ENCODE peak calls at places on chromosomes 7 and 10, in seven cellular contexts. One of them, this sample, is unnamed.

GRCh38 chr7:99762680-99763327 is 21.2 kb downstream of the CYP3A4 start:
- DNase-seq in IMR-90: peak; percentile 70
- DNase-seq in GM12878: no peak
- DNase-seq in H1: no peak
- DNase-seq in K562: peak; percentile 31
- DNase-seq in HepG2: no peak
- DNase-seq in A549: no peak
- DNase-seq in this sample: no peak

GRCh38 chr10:77618117-77618516 is 19.5 kb downstream of the KCNMA1 start:
- DNase-seq in GM12878: no peak
- DNase-seq in IMR-90: peak; percentile 42
- DNase-seq in K562: no peak
- DNase-seq in A549: no peak
- DNase-seq in HepG2: no peak
- DNase-seq in H1: no peak
- DNase-seq in this sample: no peak

GRCh38 chr10:12375076-12375504 is 25.7 kb downstream of the CAMK1D start:
- DNase-seq in IMR-90: peak; percentile 38
- DNase-seq in HepG2: no peak
- DNase-seq in GM12878: no peak
- DNase-seq in H1: no peak
- DNase-seq in A549: no peak
- DNase-seq in K562: no peak
- DNase-seq in this sample: no peak

GRCh38 chr10:108574233-108574632 is 1349.1 kb downstream of the XPNPEP1 start:
- DNase-seq in H1: no peak
- DNase-seq in IMR-90: no peak
- DNase-seq in HepG2: no peak
- DNase-seq in A549: no peak
- DNase-seq in K562: no peak
- DNase-seq in GM12878: no peak
- DNase-seq in this sample: no peak

GRCh38 chr7:131511774-131512535 is 44.5 kb downstream of the PODXL start:
- DNase-seq in H1: no peak
- DNase-seq in A549: no peak
- DNase-seq in GM12878: no peak
- DNase-seq in HepG2: no peak
- DNase-seq in IMR-90: no peak
- DNase-seq in K562: no peak
- DNase-seq in this sample: no peak

GRCh38 chr7:55432937-55433784 is 68.0 kb downstream of the LANCL2 start:
- DNase-seq in HepG2: peak; percentile 50
- DNase-seq in GM12878: no peak
- DNase-seq in K562: no peak
- DNase-seq in IMR-90: peak; percentile 59
- DNase-seq in A549: peak; percentile 62
- DNase-seq in H1: no peak
- DNase-seq in this sample: peak; percentile 40

GRCh38 chr7:73830872-73831655 is at the start of gene CLDN4:
- DNase-seq in K562: no peak
- DNase-seq in A549: no peak
- DNase-seq in IMR-90: no peak
- DNase-seq in H1: no peak
- DNase-seq in GM12878: no peak
- DNase-seq in HepG2: peak; percentile 83
- DNase-seq in this sample: peak; percentile 93

GRCh38 chr10:48210391-48210790 is 64.1 kb downstream of the FRMPD2 start:
- DNase-seq in GM12878: no peak
- DNase-seq in HepG2: no peak
- DNase-seq in K562: no peak
- DNase-seq in A549: no peak
- DNase-seq in H1: no peak
- DNase-seq in IMR-90: no peak
- DNase-seq in this sample: no peak

GRCh38 chr7:132275811-132276210 is 300.5 kb downstream of the PLXNA4 start:
- DNase-seq in A549: no peak
- DNase-seq in HepG2: no peak
- DNase-seq in H1: no peak
- DNase-seq in GM12878: no peak
- DNase-seq in IMR-90: no peak
- DNase-seq in K562: no peak
- DNase-seq in this sample: no peak

GRCh38 chr7:48388922-48389321 is 217.7 kb downstream of the ABCA13 start:
- DNase-seq in IMR-90: no peak
- DNase-seq in H1: no peak
- DNase-seq in GM12878: no peak
- DNase-seq in K562: no peak
- DNase-seq in HepG2: no peak
- DNase-seq in A549: no peak
- DNase-seq in this sample: no peak

GRCh38 chr7:90180011-90180585 is 25.8 kb downstream of the STEAP1 start:
- DNase-seq in HepG2: peak; percentile 35
- DNase-seq in GM12878: peak; percentile 37
- DNase-seq in IMR-90: peak; percentile 16
- DNase-seq in K562: no peak
- DNase-seq in H1: no peak
- DNase-seq in A549: peak; percentile 75
- DNase-seq in this sample: peak; percentile 66
- TF ChIP-seq CEBPB in HepG2: no peak
- TF ChIP-seq CEBPB in GM12878: no peak
- TF ChIP-seq CEBPB in IMR-90: no peak
- TF ChIP-seq CEBPB in K562: no peak
- TF ChIP-seq CEBPB in H1: peak; percentile 29
- TF ChIP-seq CEBPB in A549: peak; percentile 64
- TF ChIP-seq CEBPB in this sample: peak; percentile 87

DNA sequence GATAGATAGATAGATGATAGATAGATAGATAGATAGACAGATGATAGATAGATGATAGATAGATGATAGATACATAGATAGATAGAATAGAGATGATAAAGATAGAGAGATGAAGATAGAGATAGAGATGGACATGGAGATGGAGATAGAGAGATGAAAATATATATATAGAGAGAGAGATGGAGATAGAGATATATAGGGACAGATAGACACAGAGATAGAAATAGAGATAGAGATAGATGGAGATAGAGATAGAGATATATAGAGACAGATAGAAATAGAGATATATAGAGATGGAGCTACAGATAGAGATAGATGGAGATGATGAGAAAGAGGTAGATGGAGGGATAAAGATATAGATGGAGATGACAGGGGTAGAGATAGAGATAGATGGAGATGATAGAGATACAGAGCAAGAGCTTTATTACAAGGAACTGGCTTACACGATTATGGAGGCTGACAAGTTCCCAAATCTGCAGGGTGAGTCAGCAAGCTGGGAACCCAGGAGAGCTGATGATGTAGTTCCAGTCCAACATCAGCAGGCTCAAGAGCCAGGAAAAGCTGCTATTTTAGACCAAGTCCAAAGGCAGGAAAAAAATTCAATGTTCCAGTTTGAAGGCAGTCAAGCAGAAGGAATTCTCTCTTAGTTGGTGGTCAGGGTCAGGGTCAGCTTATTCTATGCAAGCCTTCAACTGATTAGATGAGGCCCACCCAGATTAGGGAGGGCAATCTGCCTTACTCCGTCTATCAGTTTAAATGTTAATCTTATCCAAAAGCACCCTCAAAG is 37.1 kb downstream of the CAV1 start:
- DNase-seq in GM12878: no peak
- DNase-seq in A549: no peak
- DNase-seq in H1: no peak
- DNase-seq in K562: no peak
- DNase-seq in HepG2: no peak
- DNase-seq in IMR-90: peak; percentile 58
- DNase-seq in this sample: no peak
- TF ChIP-seq CEBPB in GM12878: no peak
- TF ChIP-seq CEBPB in A549: no peak
- TF ChIP-seq CEBPB in H1: no peak
- TF ChIP-seq CEBPB in K562: no peak
- TF ChIP-seq CEBPB in HepG2: no peak
- TF ChIP-seq CEBPB in IMR-90: no peak
- TF ChIP-seq CEBPB in this sample: no peak

GRCh38 chr7:66927348-66927948 is 6.4 kb downstream of the TMEM248 start:
- DNase-seq in IMR-90: no peak
- DNase-seq in HepG2: peak; percentile 29
- DNase-seq in H1: no peak
- DNase-seq in A549: no peak
- DNase-seq in GM12878: no peak
- DNase-seq in K562: no peak
- DNase-seq in this sample: no peak

GRCh38 chr7:66928388-66928787 is 7.4 kb downstream of the TMEM248 start:
- DNase-seq in K562: no peak
- DNase-seq in IMR-90: no peak
- DNase-seq in GM12878: no peak
- DNase-seq in H1: no peak
- DNase-seq in A549: no peak
- DNase-seq in HepG2: no peak
- DNase-seq in this sample: no peak

GRCh38 chr7:66929935-66930334 is 8.9 kb downstream of the TMEM248 start:
- DNase-seq in H1: no peak
- DNase-seq in IMR-90: no peak
- DNase-seq in HepG2: no peak
- DNase-seq in GM12878: no peak
- DNase-seq in K562: no peak
- DNase-seq in A549: no peak
- DNase-seq in this sample: no peak

GRCh38 chr7:66929170-66929569 is 8.1 kb downstream of the TMEM248 start:
- DNase-seq in HepG2: no peak
- DNase-seq in A549: no peak
- DNase-seq in IMR-90: no peak
- DNase-seq in H1: no peak
- DNase-seq in K562: no peak
- DNase-seq in GM12878: no peak
- DNase-seq in this sample: no peak

DNA sequence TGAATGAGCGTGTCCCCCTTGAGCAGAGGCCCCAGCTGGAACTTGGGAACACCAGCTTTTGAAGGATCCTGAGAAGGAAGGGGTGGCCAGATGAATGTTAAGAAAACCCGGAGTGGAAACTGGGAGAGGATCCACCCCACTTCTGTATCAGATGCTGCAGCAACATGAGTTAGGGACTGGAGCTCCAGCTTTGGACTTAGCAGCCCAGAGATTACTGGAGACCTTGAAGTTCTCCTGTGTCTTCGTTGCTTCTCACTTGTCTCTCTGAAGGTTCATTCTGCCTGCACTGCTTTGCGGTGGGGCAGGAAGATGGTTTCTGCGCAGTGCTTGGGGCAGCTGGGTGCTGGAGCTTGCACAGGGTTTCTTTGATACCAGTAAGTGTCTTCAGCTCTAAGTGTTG is 9.3 kb downstream of the TMEM248 start:
- DNase-seq in A549: peak; percentile 54
- DNase-seq in K562: peak; percentile 73
- DNase-seq in IMR-90: peak; percentile 40
- DNase-seq in HepG2: no peak
- DNase-seq in H1: peak; percentile 34
- DNase-seq in GM12878: no peak
- DNase-seq in this sample: peak; percentile 24
- TF ChIP-seq CEBPB in A549: no peak
- TF ChIP-seq CEBPB in K562: no peak
- TF ChIP-seq CEBPB in IMR-90: no peak
- TF ChIP-seq CEBPB in HepG2: no peak
- TF ChIP-seq CEBPB in H1: no peak
- TF ChIP-seq CEBPB in GM12878: no peak
- TF ChIP-seq CEBPB in this sample: no peak

GRCh38 chr10:76023007-76023406 is 591.6 kb downstream of the LRMDA start:
- DNase-seq in H1: no peak
- DNase-seq in K562: no peak
- DNase-seq in IMR-90: no peak
- DNase-seq in HepG2: no peak
- DNase-seq in A549: no peak
- DNase-seq in GM12878: no peak
- DNase-seq in this sample: no peak

GRCh38 chr10:76026931-76027330 is 595.5 kb downstream of the LRMDA start:
- DNase-seq in IMR-90: no peak
- DNase-seq in H1: no peak
- DNase-seq in K562: no peak
- DNase-seq in GM12878: no peak
- DNase-seq in A549: peak; percentile 16
- DNase-seq in HepG2: no peak
- DNase-seq in this sample: no peak

GRCh38 chr10:76026176-76026771 is 594.9 kb downstream of the LRMDA start:
- DNase-seq in K562: no peak
- DNase-seq in A549: no peak
- DNase-seq in HepG2: peak; percentile 84
- DNase-seq in H1: no peak
- DNase-seq in GM12878: no peak
- DNase-seq in IMR-90: no peak
- DNase-seq in this sample: no peak

GRCh38 chr10:76024460-76025123 is 593.2 kb downstream of the LRMDA start:
- DNase-seq in H1: no peak
- DNase-seq in HepG2: peak; percentile 92
- DNase-seq in A549: no peak
- DNase-seq in K562: no peak
- DNase-seq in IMR-90: no peak
- DNase-seq in GM12878: no peak
- DNase-seq in this sample: no peak

DNA sequence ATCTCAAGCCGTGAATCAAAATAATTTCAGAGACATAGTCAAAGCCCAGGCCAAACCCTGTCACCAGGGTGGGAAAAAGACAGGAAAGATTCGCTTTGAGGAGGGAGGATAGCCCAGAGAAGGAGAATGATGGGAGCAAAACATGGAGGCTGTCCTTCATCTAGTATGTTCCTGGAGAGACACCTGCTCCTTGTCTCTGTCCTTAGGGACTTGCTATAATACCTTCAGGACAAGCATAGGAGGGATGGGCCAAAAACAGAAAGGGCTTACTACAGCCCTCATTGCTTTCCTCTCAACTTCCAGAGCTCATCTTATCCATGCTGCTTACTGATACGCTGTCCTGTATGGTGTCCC is 593.7 kb downstream of the LRMDA start:
- DNase-seq in GM12878: no peak
- DNase-seq in IMR-90: no peak
- DNase-seq in K562: no peak
- DNase-seq in A549: no peak
- DNase-seq in H1: no peak
- DNase-seq in HepG2: no peak
- DNase-seq in this sample: no peak
- TF ChIP-seq CEBPB in GM12878: no peak
- TF ChIP-seq CEBPB in IMR-90: no peak
- TF ChIP-seq CEBPB in K562: no peak
- TF ChIP-seq CEBPB in A549: no peak
- TF ChIP-seq CEBPB in H1: no peak
- TF ChIP-seq CEBPB in HepG2: no peak
- TF ChIP-seq CEBPB in this sample: no peak

DNA sequence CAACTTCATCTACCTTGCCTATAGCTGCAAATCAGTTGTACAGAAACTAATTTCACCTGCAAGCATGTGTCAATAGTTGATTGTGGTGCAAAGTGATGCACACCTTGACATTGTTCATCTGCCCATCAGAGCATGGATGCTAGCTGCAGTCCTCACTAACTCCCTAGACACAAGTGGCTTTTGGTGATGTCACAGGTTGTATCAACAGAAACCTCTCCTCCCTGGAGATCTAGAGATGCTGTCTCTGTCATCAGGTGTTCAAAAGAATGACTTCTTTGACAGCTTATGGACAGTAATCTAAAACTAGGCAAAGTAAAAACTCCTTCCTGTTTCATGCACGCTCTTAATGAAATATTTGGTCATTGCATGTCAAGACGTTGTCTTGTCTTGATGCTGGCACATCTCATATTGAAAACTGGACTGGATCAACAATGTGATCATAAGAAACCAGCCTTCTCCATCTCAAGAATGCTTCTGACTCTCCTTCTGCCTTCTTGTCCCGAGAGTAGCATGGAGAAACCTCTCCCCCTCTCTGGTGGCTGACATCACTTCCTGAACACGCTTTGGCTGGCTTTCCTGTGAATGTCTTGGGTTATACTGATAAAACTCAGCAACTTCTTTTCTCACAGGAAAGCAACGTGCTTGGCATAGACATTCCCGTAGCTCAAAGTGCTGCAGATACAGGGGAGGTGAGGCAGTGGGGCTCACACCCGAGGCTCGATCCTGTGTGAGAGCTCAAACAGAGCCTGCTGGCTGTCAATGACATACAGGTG is 176.2 kb upstream of the CDCA7L start:
- DNase-seq in GM12878: no peak
- DNase-seq in HepG2: no peak
- DNase-seq in IMR-90: peak; percentile 33
- DNase-seq in K562: no peak
- DNase-seq in A549: no peak
- DNase-seq in H1: no peak
- DNase-seq in this sample: no peak
- TF ChIP-seq CEBPB in GM12878: no peak
- TF ChIP-seq CEBPB in HepG2: no peak
- TF ChIP-seq CEBPB in IMR-90: no peak
- TF ChIP-seq CEBPB in K562: no peak
- TF ChIP-seq CEBPB in A549: no peak
- TF ChIP-seq CEBPB in H1: no peak
- TF ChIP-seq CEBPB in this sample: no peak